ENCODE peak calls at places on chromosomes 3 and 15, in six cellular contexts. One of them, this sample, is unnamed.

GRCh38 chr15:101091080-101092017 is 160.5 kb downstream of the CHSY1 start:
- DNase-seq in prostate gland: no peak
- DNase-seq in stomach: no peak
- DNase-seq in HCT116: no peak
- DNase-seq in GM12892: no peak
- DNase-seq in breast epithelium: no peak
- DNase-seq in this sample: no peak

GRCh38 chr3:116057403-116058006 is 387.8 kb downstream of the LSAMP start:
- DNase-seq in prostate gland: no peak
- DNase-seq in stomach: no peak
- DNase-seq in HCT116: no peak
- DNase-seq in GM12892: no peak
- DNase-seq in breast epithelium: no peak
- DNase-seq in this sample: no peak

GRCh38 chr15:66785637-66786036 is 83.6 kb downstream of the SMAD6 start:
- DNase-seq in prostate gland: no peak
- DNase-seq in stomach: no peak
- DNase-seq in HCT116: no peak
- DNase-seq in GM12892: no peak
- DNase-seq in breast epithelium: no peak
- DNase-seq in this sample: no peak

GRCh38 chr3:177062052-177062732 is 135.1 kb downstream of the TBL1XR1 start:
- DNase-seq in prostate gland: no peak
- DNase-seq in stomach: no peak
- DNase-seq in HCT116: no peak
- DNase-seq in GM12892: no peak
- DNase-seq in breast epithelium: no peak
- DNase-seq in this sample: no peak

GRCh38 chr3:188472331-188472730 is 318.4 kb downstream of the LPP start:
- DNase-seq in prostate gland: no peak
- DNase-seq in stomach: no peak
- DNase-seq in HCT116: no peak
- DNase-seq in GM12892: no peak
- DNase-seq in breast epithelium: no peak
- DNase-seq in this sample: no peak

GRCh38 chr3:170000051-170000450 is 33.4 kb downstream of the SEC62 start:
- DNase-seq in prostate gland: no peak
- DNase-seq in stomach: no peak
- DNase-seq in HCT116: no peak
- DNase-seq in GM12892: no peak
- DNase-seq in breast epithelium: no peak
- DNase-seq in this sample: no peak

GRCh38 chr3:183212096-183212495 is 41.0 kb upstream of the B3GNT5 start:
- DNase-seq in prostate gland: no peak
- DNase-seq in stomach: no peak
- DNase-seq in HCT116: no peak
- DNase-seq in GM12892: no peak
- DNase-seq in breast epithelium: no peak
- DNase-seq in this sample: no peak

GRCh38 chr15:92682772-92683510 is 27.4 kb upstream of the FAM174B start:
- DNase-seq in prostate gland: no peak
- DNase-seq in stomach: no peak
- DNase-seq in HCT116: no peak
- DNase-seq in GM12892: no peak
- DNase-seq in breast epithelium: no peak
- DNase-seq in this sample: no peak

GRCh38 chr3:13137808-13138565 is 64.8 kb upstream of the IQSEC1 start:
- DNase-seq in prostate gland: no peak
- DNase-seq in stomach: no peak
- DNase-seq in HCT116: no peak
- DNase-seq in GM12892: no peak
- DNase-seq in breast epithelium: no peak
- DNase-seq in this sample: no peak

GRCh38 chr3:184172681-184173373 is 1.8 kb upstream of the AP2M1 start:
- DNase-seq in prostate gland: no peak
- DNase-seq in stomach: no peak
- DNase-seq in HCT116: no peak
- DNase-seq in GM12892: no peak
- DNase-seq in breast epithelium: no peak
- DNase-seq in this sample: no peak

GRCh38 chr3:44845528-44846520 is 15.9 kb upstream of the TMEM42 start:
- DNase-seq in prostate gland: no peak
- DNase-seq in stomach: no peak
- DNase-seq in HCT116: no peak
- DNase-seq in GM12892: no peak
- DNase-seq in breast epithelium: no peak
- DNase-seq in this sample: no peak

GRCh38 chr3:171788546-171789351 is 21.5 kb downstream of the PLD1 start:
- DNase-seq in prostate gland: no peak
- DNase-seq in stomach: no peak
- DNase-seq in HCT116: no peak
- DNase-seq in GM12892: no peak
- DNase-seq in breast epithelium: no peak
- DNase-seq in this sample: no peak

GRCh38 chr3:190038050-190038631 is 82.6 kb downstream of the P3H2 start:
- DNase-seq in prostate gland: peak; percentile 89
- DNase-seq in stomach: peak; percentile 61
- DNase-seq in HCT116: peak; percentile 39
- DNase-seq in GM12892: no peak
- DNase-seq in breast epithelium: peak; percentile 77
- DNase-seq in this sample: no peak

GRCh38 chr15:63492541-63493077 is 11.8 kb upstream of the USP3 start:
- DNase-seq in prostate gland: no peak
- DNase-seq in stomach: no peak
- DNase-seq in HCT116: no peak
- DNase-seq in GM12892: no peak
- DNase-seq in breast epithelium: no peak
- DNase-seq in this sample: no peak

GRCh38 chr3:45204136-45204535 is 22.0 kb downstream of the TMEM158 start:
- DNase-seq in prostate gland: no peak
- DNase-seq in stomach: no peak
- DNase-seq in HCT116: no peak
- DNase-seq in GM12892: no peak
- DNase-seq in breast epithelium: no peak
- DNase-seq in this sample: no peak

GRCh38 chr15:49387471-49387870 is 35.6 kb upstream of the FGF7 start:
- DNase-seq in prostate gland: no peak
- DNase-seq in stomach: no peak
- DNase-seq in HCT116: no peak
- DNase-seq in GM12892: no peak
- DNase-seq in breast epithelium: no peak
- DNase-seq in this sample: no peak

GRCh38 chr3:8767667-8768363 is 1.6 kb downstream of the OXTR start:
- DNase-seq in prostate gland: peak; percentile 47
- DNase-seq in stomach: peak; percentile 50
- DNase-seq in HCT116: no peak
- DNase-seq in GM12892: peak; percentile 42
- DNase-seq in breast epithelium: peak; percentile 55
- DNase-seq in this sample: peak; percentile 62

GRCh38 chr15:32933241-32933640 is 215.4 kb downstream of the GREM1 start:
- DNase-seq in prostate gland: no peak
- DNase-seq in stomach: no peak
- DNase-seq in HCT116: no peak
- DNase-seq in GM12892: no peak
- DNase-seq in breast epithelium: no peak
- DNase-seq in this sample: no peak

GRCh38 chr15:85837011-85837433 is 42.3 kb upstream of the KLHL25 start:
- DNase-seq in prostate gland: peak; percentile 59
- DNase-seq in stomach: peak; percentile 77
- DNase-seq in HCT116: no peak
- DNase-seq in GM12892: no peak
- DNase-seq in breast epithelium: no peak
- DNase-seq in this sample: no peak
- TF ChIP-seq POLR2AphosphoS5 in prostate gland: peak; percentile 82
- TF ChIP-seq POLR2AphosphoS5 in stomach: peak; percentile 70
- TF ChIP-seq POLR2AphosphoS5 in HCT116: no peak
- TF ChIP-seq POLR2AphosphoS5 in GM12892: no peak
- TF ChIP-seq POLR2AphosphoS5 in breast epithelium: no peak
- TF ChIP-seq POLR2AphosphoS5 in this sample: no peak

DNA sequence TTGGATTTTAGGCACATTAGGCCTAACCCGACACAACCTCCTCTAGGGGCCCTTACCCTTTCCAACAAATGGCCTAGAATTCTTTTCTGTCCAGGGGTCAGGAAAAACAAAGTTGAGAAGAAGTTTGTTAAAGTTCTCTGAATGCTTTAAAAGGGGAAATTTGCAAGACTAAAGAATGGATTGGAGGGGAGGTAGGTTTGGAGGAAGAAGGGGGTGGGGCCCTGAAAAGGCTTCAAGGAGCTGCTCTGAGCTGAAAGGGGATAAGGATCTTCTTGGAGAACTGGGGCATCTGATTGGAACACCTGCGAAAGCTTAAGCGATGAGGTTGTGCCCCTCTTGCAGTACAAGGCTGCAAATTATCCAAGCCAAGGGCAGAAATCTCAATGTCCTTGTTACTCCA is 3.9 kb upstream of the SENP2 start:
- DNase-seq in prostate gland: no peak
- DNase-seq in stomach: no peak
- DNase-seq in HCT116: no peak
- DNase-seq in GM12892: no peak
- DNase-seq in breast epithelium: no peak
- DNase-seq in this sample: no peak
- TF ChIP-seq POLR2A in prostate gland: no peak
- TF ChIP-seq POLR2A in stomach: no peak
- TF ChIP-seq POLR2A in HCT116: no peak
- TF ChIP-seq POLR2A in GM12892: no peak
- TF ChIP-seq POLR2A in breast epithelium: no peak
- TF ChIP-seq POLR2A in this sample: no peak

DNA sequence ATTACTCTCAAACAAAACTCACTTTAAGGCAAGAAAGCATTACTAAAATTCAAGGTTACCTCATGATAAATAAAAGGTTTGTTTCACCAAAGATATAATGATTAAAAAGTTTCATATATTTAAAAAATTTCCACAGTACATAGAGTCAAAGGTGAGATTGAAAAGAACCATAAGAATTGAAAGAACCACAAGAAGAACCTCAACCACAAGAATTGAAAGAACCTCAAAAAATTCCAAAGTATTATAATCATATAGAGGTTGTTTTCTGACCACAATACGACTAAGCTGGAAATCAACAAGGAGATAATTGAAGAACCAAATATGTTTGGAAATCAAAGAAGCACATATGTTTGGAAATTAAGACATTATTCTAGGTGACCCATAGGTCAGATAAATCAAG is 52.7 kb downstream of the SLC25A36 start:
- DNase-seq in prostate gland: no peak
- DNase-seq in stomach: no peak
- DNase-seq in HCT116: no peak
- DNase-seq in GM12892: no peak
- DNase-seq in breast epithelium: no peak
- DNase-seq in this sample: no peak
- TF ChIP-seq POLR2AphosphoS5 in prostate gland: no peak
- TF ChIP-seq POLR2AphosphoS5 in stomach: no peak
- TF ChIP-seq POLR2AphosphoS5 in HCT116: no peak
- TF ChIP-seq POLR2AphosphoS5 in GM12892: no peak
- TF ChIP-seq POLR2AphosphoS5 in breast epithelium: no peak
- TF ChIP-seq POLR2AphosphoS5 in this sample: no peak

DNA sequence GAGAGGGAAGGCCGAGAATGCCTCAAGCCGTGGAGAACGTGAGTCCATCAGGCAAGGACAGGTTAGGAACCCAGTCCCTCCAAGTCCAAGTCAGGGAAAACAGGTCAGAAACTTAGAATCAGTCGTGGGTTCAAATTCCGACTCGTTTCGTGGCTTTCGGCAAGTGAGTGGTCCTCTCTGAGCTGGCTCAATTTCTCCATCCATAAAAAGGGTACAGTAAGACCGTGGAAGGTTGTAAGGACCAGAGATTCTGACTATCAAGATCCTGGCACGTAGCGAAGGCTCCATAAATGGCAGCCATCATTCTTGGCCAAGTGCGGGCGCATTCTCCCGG is 604 bp upstream of the MED12L start:
- DNase-seq in prostate gland: no peak
- DNase-seq in stomach: no peak
- DNase-seq in HCT116: no peak
- DNase-seq in GM12892: no peak
- DNase-seq in breast epithelium: no peak
- DNase-seq in this sample: no peak
- TF ChIP-seq POLR2A in prostate gland: no peak
- TF ChIP-seq POLR2A in stomach: no peak
- TF ChIP-seq POLR2A in HCT116: no peak
- TF ChIP-seq POLR2A in GM12892: no peak
- TF ChIP-seq POLR2A in breast epithelium: no peak
- TF ChIP-seq POLR2A in this sample: no peak

GRCh38 chr3:120908803-120909601 is 997 bp downstream of the STXBP5L start:
- DNase-seq in prostate gland: no peak
- DNase-seq in stomach: no peak
- DNase-seq in HCT116: no peak
- DNase-seq in GM12892: no peak
- DNase-seq in breast epithelium: no peak
- DNase-seq in this sample: no peak

GRCh38 chr3:120909602-120909878 is 1.5 kb downstream of the STXBP5L start:
- DNase-seq in prostate gland: no peak
- DNase-seq in stomach: no peak
- DNase-seq in HCT116: no peak
- DNase-seq in GM12892: no peak
- DNase-seq in breast epithelium: no peak
- DNase-seq in this sample: no peak

GRCh38 chr3:120907659-120908029 is 361 bp upstream of the STXBP5L start:
- DNase-seq in prostate gland: no peak
- DNase-seq in stomach: no peak
- DNase-seq in HCT116: no peak
- DNase-seq in GM12892: no peak
- DNase-seq in breast epithelium: no peak
- DNase-seq in this sample: no peak

GRCh38 chr3:120908030-120908802 is at the start of gene STXBP5L:
- DNase-seq in prostate gland: peak; percentile 86
- DNase-seq in stomach: peak; percentile 82
- DNase-seq in HCT116: peak; percentile 27
- DNase-seq in GM12892: peak; percentile 37
- DNase-seq in breast epithelium: peak; percentile 53
- DNase-seq in this sample: peak; percentile 47
- TF ChIP-seq POLR2AphosphoS5 in prostate gland: peak; percentile 80
- TF ChIP-seq POLR2AphosphoS5 in stomach: no peak
- TF ChIP-seq POLR2AphosphoS5 in HCT116: no peak
- TF ChIP-seq POLR2AphosphoS5 in GM12892: no peak
- TF ChIP-seq POLR2AphosphoS5 in breast epithelium: no peak
- TF ChIP-seq POLR2AphosphoS5 in this sample: no peak